ENCODE peak calls at places on chromosome 12, in eight cellular contexts. S is A549, T is suprapubic skin, Y is K562, A is transverse colon, H is sigmoid colon, R is HepG2, B is stomach. U is an unnamed sample.

GRCh38 chr12:67909091-67909531 is 80.1 kb upstream of the IFNG-AS1 start:
- DNase-seq in S (no peak), T (no peak), Y (no peak), A (no peak), H (no peak), R (no peak), B (no peak), U (no peak)

GRCh38 chr12:3683670-3684069 is 69.2 kb downstream of the CRACR2A start:
- DNase-seq in S (no peak), T (no peak), Y (peak), A (no peak), H (no peak), R (no peak), B (no peak), U (no peak)

GRCh38 chr12:28795306-28795705 is 353.8 kb upstream of the FAR2 start:
- DNase-seq in S (peak), T (no peak), Y (no peak), A (no peak), H (no peak), R (no peak), B (no peak), U (no peak)

GRCh38 chr12:6632026-6632978 is 3.5 kb downstream of the LPAR5 start:
- DNase-seq in S (no peak), T (no peak), Y (peak), A (peak), H (no peak), R (no peak), B (no peak), U (no peak)

GRCh38 chr12:2692156-2692555 is 102.6 kb upstream of the FKBP4 start:
- DNase-seq in S (no peak), T (no peak), Y (no peak), A (no peak), H (no peak), R (no peak), B (no peak), U (no peak)

GRCh38 chr12:1908758-1909157 is 9.7 kb downstream of the CACNA2D4 start:
- DNase-seq in S (no peak), T (no peak), Y (no peak), A (no peak), H (no peak), R (no peak), B (peak), U (no peak)

GRCh38 chr12:104546575-104546974 is 89.8 kb downstream of the CHST11 start:
- DNase-seq in S (no peak), T (no peak), Y (no peak), A (no peak), H (no peak), R (no peak), B (no peak), U (no peak)

GRCh38 chr12:89636054-89636775 is 72.4 kb downstream of the ATP2B1 start:
- DNase-seq in S (peak), T (no peak), Y (no peak), A (no peak), H (no peak), R (no peak), B (no peak), U (no peak)

GRCh38 chr12:48441122-48441521 is 31.2 kb upstream of the ANP32D start:
- DNase-seq in S (no peak), T (no peak), Y (no peak), A (no peak), H (no peak), R (no peak), B (no peak), U (no peak)

GRCh38 chr12:48446372-48446771 is 26.0 kb upstream of the ANP32D start:
- DNase-seq in S (no peak), T (no peak), Y (no peak), A (no peak), H (no peak), R (no peak), B (no peak), U (no peak)

GRCh38 chr12:48445538-48445937 is 26.8 kb upstream of the ANP32D start:
- DNase-seq in S (no peak), T (no peak), Y (no peak), A (no peak), H (no peak), R (no peak), B (no peak), U (no peak)

GRCh38 chr12:48447755-48448154 is 24.6 kb upstream of the ANP32D start:
- DNase-seq in S (no peak), T (no peak), Y (no peak), A (no peak), H (no peak), R (no peak), B (no peak), U (no peak)

GRCh38 chr12:48442191-48442828 is 30.0 kb upstream of the ANP32D start:
- DNase-seq in S (peak), T (no peak), Y (peak), A (no peak), H (no peak), R (peak), B (no peak), U (no peak)
- TF ChIP-seq POLR2A in S (no peak), T (no peak), Y (no peak), A (no peak), H (no peak), R (no peak), B (no peak), U (no peak)

DNA sequence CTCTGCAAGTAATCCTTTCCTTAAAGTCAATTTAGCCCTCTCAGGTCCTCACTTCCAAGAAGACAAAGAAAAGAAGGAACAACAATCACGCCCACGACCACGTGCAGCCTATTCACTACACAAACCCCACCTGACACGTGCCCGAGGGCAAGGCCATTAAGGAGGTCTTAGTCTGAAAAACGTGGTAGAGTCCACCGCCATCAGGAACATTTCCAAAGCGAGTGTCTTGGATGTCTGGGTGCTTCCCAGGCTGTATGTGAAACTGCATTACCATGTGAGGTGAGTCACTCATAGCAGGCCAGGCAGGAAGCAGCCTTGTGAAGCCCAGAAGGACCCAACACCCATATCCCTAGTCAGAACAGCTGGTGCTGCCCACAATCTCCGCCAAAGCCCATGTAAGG is 3.2 kb upstream of the KRT79 start:
- DNase-seq in S (peak), T (no peak), Y (peak), A (no peak), H (no peak), R (no peak), B (no peak), U (no peak)
- TF ChIP-seq EP300 in S (no peak), T (no peak), Y (no peak), A (no peak), H (no peak), R (no peak), B (no peak), U (no peak)

GRCh38 chr12:92147491-92147890 is 1.8 kb upstream of the BTG1 start:
- DNase-seq in S (no peak), T (no peak), Y (peak), A (no peak), H (no peak), R (no peak), B (no peak), U (no peak)

GRCh38 chr12:92145481-92145730 is 240 bp downstream of the BTG1 start:
- DNase-seq in S (no peak), T (no peak), Y (no peak), A (no peak), H (no peak), R (no peak), B (no peak), U (no peak)

GRCh38 chr12:92145731-92146496 is at the start of gene BTG1:
- DNase-seq in S (peak), T (peak), Y (peak), A (peak), H (peak), R (peak), B (peak), U (peak)

GRCh38 chr12:92146865-92147264 is 1.2 kb upstream of the BTG1 start:
- DNase-seq in S (no peak), T (no peak), Y (peak), A (no peak), H (no peak), R (no peak), B (no peak), U (no peak)

GRCh38 chr12:92146497-92146828 is 817 bp upstream of the BTG1 start:
- DNase-seq in S (no peak), T (no peak), Y (no peak), A (no peak), H (no peak), R (no peak), B (no peak), U (no peak)
- TF ChIP-seq CTCF in S (no peak), T (no peak), Y (no peak), A (no peak), H (no peak), R (no peak), B (no peak), U (no peak)

GRCh38 chr12:49274396-49275069 is 9.7 kb downstream of the TUBA1C start:
- DNase-seq in S (no peak), T (no peak), Y (no peak), A (no peak), H (no peak), R (no peak), B (no peak), U (no peak)

GRCh38 chr12:49272790-49273725 is 8.2 kb downstream of the TUBA1C start:
- DNase-seq in S (no peak), T (no peak), Y (no peak), A (no peak), H (no peak), R (no peak), B (no peak), U (no peak)

GRCh38 chr12:49277466-49277865 is 12.6 kb downstream of the TUBA1C start:
- DNase-seq in S (no peak), T (no peak), Y (no peak), A (no peak), H (no peak), R (no peak), B (no peak), U (no peak)

GRCh38 chr12:49276304-49277290 is 11.7 kb downstream of the TUBA1C start:
- DNase-seq in S (no peak), T (no peak), Y (no peak), A (no peak), H (no peak), R (no peak), B (no peak), U (no peak)

GRCh38 chr12:49273726-49274395 is 9.0 kb downstream of the TUBA1C start:
- DNase-seq in S (no peak), T (no peak), Y (no peak), A (no peak), H (no peak), R (no peak), B (no peak), U (no peak)
- TF ChIP-seq POLR2A in S (no peak), T (no peak), Y (peak), A (no peak), H (no peak), R (peak), B (no peak), U (no peak)

GRCh38 chr12:132592261-132592970 is 18.0 kb downstream of the LRCOL1 start:
- DNase-seq in S (no peak), T (no peak), Y (no peak), A (no peak), H (no peak), R (no peak), B (no peak), U (no peak)
- TF ChIP-seq EP300 in S (no peak), T (no peak), Y (no peak), A (no peak), H (no peak), R (no peak), B (no peak), U (no peak)

GRCh38 chr12:64875186-64875585 is 50.7 kb downstream of the TBC1D30 start:
- DNase-seq in S (no peak), T (no peak), Y (no peak), A (no peak), H (no peak), R (no peak), B (no peak), U (no peak)

GRCh38 chr12:64877363-64878004 is 53.0 kb downstream of the TBC1D30 start:
- DNase-seq in S (no peak), T (no peak), Y (no peak), A (no peak), H (no peak), R (no peak), B (no peak), U (no peak)

DNA sequence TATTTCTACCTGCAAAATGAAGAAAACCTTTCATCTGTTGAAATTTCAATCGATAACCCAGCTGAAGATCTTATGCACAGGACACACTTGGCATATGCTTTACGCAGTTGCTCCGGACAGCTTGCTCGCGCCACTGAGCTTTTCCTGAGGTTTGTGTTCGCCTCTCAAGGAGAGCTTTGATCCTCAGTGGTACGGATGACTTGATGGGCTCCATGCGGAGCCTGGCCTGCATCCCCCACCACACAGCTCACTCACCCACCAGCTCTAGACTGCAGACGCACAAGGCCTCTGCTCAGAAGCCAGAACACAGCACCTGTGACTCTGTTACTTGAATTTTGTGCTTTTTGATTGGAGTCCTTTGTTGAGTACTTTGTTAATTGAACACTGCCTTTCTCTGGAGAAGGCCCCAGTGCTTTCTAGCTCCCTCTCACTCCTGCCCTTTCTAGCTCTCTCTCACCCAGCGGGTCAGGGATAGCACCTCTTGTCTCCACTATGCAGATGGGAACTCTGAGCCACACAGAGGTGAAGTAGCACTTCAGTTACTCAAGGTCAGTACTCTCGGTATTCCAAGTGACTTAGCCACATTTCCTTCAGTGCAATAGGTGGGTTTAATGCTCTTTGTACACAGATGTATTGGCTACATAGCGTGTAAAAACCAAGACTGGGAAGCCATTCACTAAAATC is 52.1 kb downstream of the TBC1D30 start:
- DNase-seq in S (no peak), T (no peak), Y (no peak), A (no peak), H (no peak), R (no peak), B (no peak), U (no peak)
- TF ChIP-seq CTCF in S (no peak), T (no peak), Y (no peak), A (no peak), H (no peak), R (no peak), B (no peak), U (no peak)

DNA sequence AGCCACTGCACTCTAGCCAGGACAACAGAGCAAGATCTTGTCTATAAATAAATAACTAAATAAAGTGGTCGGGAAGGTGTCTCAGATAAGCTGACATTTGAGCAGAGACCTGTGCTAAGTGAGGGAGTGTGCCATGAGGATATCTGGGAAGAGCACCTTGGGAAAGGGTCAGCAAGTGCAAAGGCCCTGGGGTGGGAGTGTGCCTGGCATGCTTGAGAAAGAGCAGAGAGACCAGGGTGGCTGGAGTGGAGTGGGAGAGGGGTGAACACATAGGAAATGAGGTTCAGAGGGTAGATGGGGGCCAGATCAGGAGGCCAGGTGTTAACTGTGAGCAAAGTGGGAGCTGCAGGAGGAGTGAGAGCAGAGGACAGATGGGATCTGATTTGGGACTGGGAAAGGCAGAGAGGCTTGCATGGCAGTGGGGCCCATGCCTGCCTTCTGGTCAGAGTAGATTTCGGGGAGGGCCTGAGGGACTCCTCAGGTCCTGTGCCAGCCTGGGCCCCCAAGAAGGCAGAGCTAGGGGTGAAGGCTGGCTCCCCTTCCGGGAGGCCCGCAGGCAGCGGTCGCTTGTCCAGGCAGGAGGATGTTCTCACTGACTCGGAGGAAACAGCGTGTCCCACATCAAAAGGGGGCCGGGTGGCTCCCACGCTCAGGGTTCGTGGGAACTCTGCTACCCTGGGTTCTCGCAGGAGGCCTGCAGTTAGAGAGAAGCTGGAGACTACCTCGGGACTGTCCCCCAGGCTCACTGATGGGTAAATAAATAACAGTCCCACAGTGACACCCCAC is 32.6 kb downstream of the DTX1 start:
- DNase-seq in S (no peak), T (no peak), Y (no peak), A (peak), H (no peak), R (no peak), B (no peak), U (no peak)
- TF ChIP-seq POLR2A in S (no peak), T (no peak), Y (no peak), A (no peak), H (no peak), R (no peak), B (no peak), U (no peak)

DNA sequence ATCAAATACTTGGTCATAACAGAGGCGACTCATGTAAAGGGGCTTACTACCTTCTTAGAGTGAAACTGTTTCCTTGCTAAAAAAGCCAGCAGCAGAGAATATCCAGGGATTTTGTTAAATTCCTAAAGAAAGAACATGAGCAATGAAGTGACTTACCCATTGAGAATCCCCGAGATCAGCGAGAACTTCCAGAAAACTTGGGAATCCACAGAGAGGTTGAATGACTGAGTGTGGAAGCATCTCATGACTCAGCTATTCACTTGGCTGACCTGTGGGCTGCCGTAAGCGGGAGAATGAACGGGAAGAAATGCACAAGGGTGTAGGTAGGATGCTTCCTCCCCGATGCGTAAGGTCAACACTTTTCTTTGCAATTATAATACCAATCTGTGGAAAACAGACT is 85.3 kb upstream of the KCNA1 start:
- DNase-seq in S (peak), T (no peak), Y (no peak), A (no peak), H (no peak), R (no peak), B (no peak), U (no peak)
- TF ChIP-seq EP300 in S (no peak), T (no peak), Y (no peak), A (no peak), H (no peak), R (no peak), B (no peak), U (no peak)

DNA sequence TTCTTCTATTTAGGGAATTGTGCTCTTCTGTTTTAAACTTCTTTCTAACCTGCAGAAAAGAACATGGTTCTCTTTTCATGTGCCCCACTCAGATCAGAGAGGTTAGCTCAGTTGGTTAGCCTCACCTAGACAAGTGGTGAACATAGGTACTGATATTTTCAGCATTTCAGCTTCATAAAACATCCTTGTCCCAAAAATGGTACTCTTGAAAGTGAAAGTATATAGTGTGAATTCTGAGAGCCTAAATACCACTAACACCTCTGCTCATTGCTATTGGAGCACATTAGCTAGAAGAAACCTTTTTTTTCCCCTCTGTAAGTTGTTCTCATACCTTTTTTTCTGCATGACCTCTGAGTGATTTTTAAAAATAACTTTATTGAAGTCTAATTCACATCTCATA is 17.6 kb downstream of the UBE3B start:
- DNase-seq in S (no peak), T (no peak), Y (no peak), A (no peak), H (no peak), R (no peak), B (no peak), U (no peak)
- TF ChIP-seq CTCF in S (no peak), T (no peak), Y (no peak), A (no peak), H (no peak), R (no peak), B (no peak), U (no peak)

U was measured in ovary.